ENCODE peak calls at places on chromosomes 4 and X, in seven cellular contexts. J is AG04450, A is activated B cell treated with CpG ODN at 0.5 μM for 24 hours, G is GM12865, U is neural crest cell, N is nephron progenitor cell, M is Calu3. R is an unnamed sample.

GRCh38 chr4:185441479-185441878 is 15.7 kb upstream of the UFSP2 start:
- DNase-seq in J (no peak), M (no peak), N (no peak), G (no peak), U (no peak), A (no peak), R (no peak)

GRCh38 chr4:51831133-51831532 is 11.8 kb upstream of the DCUN1D4 start:
- DNase-seq in G (peak), A (peak), M (peak), U (peak), J (no peak), N (peak), R (peak)

GRCh38 chr4:173370130-173370476 is 651 bp upstream of the SAP30 start:
- DNase-seq in N (peak), J (no peak), U (no peak), M (no peak), A (no peak), G (peak), R (no peak)

GRCh38 chrX:14496674-14497073 is 32.7 kb upstream of the GLRA2 start:
- DNase-seq in J (no peak), A (no peak), G (peak), U (no peak), M (no peak), N (no peak), R (no peak)

GRCh38 chr4:89737888-89738287 is 99.1 kb downstream of the SNCA start:
- DNase-seq in J (no peak), N (no peak), G (no peak), M (no peak), U (no peak), A (no peak), R (no peak)

GRCh38 chr4:73508651-73509050 is 27.1 kb downstream of the AFM start:
- DNase-seq in G (no peak), N (no peak), J (no peak), U (no peak), A (no peak), M (no peak), R (no peak)

GRCh38 chr4:38567448-38567847 is 96.6 kb upstream of the KLF3 start:
- DNase-seq in U (no peak), N (no peak), G (no peak), J (no peak), A (no peak), M (no peak), R (no peak)

GRCh38 chrX:148691456-148691855 is 191.0 kb downstream of the AFF2 start:
- DNase-seq in G (no peak), M (no peak), A (no peak), N (no peak), J (no peak), U (no peak), R (no peak)

GRCh38 chr4:1870328-1870577 is 940 bp upstream of the NSD2 start:
- DNase-seq in U (peak), J (no peak), N (peak), A (no peak), M (peak), G (peak), R (peak)

GRCh38 chrX:2351999-2352995 is 148.5 kb downstream of the DHRSX start:
- DNase-seq in N (no peak), G (no peak), U (no peak), J (peak), A (no peak), M (no peak), R (no peak)

DNA sequence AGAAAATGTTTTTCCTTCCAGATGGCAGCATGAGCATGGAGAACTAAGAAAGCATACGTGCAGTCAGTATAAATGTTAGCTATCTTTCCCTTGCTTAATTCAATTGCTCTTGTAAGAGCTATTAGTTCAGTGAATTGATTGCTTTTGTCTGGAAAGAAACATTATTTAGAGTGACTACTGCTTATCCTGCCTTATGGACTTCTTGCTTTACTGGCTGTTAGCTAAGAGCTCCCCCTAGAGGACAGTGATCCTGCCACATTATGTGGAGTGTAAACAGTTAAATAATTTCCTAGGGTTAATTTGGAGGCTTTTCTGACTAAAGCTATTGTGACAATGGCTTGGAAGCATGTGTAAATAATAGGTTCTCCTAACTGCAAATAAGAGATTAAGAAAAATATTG is 1402.4 kb downstream of the FAM133A start:
- DNase-seq in U (peak), M (no peak), G (peak), N (peak), A (no peak), J (no peak), R (no peak)
- TF ChIP-seq CTCF in U (peak), M (no peak), G (peak), N (peak), A (no peak), J (peak), R (no peak)

GRCh38 chr4:55824865-55825264 is 5.3 kb downstream of the EXOC1L start:
- DNase-seq in N (no peak), J (no peak), M (no peak), A (no peak), U (no peak), G (no peak), R (no peak)
- TF ChIP-seq CTCF in N (no peak), J (no peak), M (no peak), A (no peak), U (no peak), G (no peak), R (no peak)

GRCh38 chr4:77434299-77435092 is 171.1 kb upstream of the CXCL13 start:
- DNase-seq in G (no peak), J (no peak), A (no peak), U (no peak), M (no peak), N (no peak), R (no peak)

GRCh38 chr4:77432702-77433101 is 172.9 kb upstream of the CXCL13 start:
- DNase-seq in A (no peak), N (no peak), G (peak), U (no peak), M (no peak), J (no peak), R (no peak)

GRCh38 chr4:77433102-77433733 is 172.4 kb upstream of the CXCL13 start:
- DNase-seq in J (no peak), U (no peak), A (no peak), G (peak), M (peak), N (peak), R (no peak)

DNA sequence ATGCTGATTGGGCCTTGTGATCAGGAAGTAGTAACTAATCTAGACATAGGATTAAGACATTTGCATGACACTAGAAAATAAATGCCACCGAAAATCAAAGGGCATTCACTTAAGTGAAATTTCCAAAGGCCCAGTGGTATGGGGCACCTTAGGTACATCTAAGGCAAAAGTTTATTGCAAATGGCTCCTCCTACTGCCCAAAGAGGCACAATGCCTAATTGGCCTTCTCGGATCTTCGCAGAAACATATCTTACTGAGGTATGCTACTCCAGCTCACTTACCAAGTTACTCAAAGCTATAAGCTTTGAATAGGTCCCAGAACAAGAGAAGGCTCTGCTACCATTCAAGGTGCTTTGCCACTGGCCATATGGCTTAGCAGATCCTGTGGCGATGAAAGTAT is 174.8 kb upstream of the CXCL13 start:
- DNase-seq in U (no peak), N (no peak), M (no peak), J (no peak), A (no peak), G (no peak), R (no peak)
- TF ChIP-seq CTCF in U (peak), N (no peak), M (no peak), J (no peak), A (no peak), G (no peak), R (no peak)

DNA sequence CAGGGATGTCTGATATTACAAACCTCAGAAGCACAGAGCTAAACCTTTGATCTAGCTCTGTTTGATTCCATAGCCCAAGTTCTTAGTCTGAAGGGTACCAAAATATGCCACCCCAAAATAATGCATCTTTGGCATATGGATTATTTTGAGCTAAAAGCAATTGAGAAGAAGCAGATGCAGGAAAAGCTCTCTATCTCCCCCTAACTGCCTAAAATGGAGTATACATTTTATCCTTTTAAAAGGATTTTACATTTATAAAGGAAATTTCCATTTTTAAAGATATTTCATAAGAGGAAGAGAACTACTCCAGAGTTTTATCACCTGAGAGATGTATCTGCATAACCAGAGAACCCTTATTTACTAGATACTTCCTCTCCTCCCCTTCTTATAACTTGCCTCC is 158.7 kb downstream of the ZNF674 start:
- DNase-seq in U (no peak), G (no peak), M (no peak), A (no peak), N (no peak), J (no peak), R (no peak)
- TF ChIP-seq CTCF in U (peak), G (peak), M (peak), A (no peak), N (no peak), J (peak), R (no peak)

GRCh38 chr4:139282375-139283075 is 2.5 kb upstream of the MGARP start:
- DNase-seq in U (no peak), M (no peak), J (no peak), N (no peak), G (no peak), A (no peak), R (no peak)

GRCh38 chr4:139278956-139279722 is 886 bp downstream of the MGARP start:
- DNase-seq in U (no peak), N (peak), J (no peak), A (no peak), G (no peak), M (peak), R (no peak)

GRCh38 chr4:139278450-139278849 is 1.6 kb downstream of the MGARP start:
- DNase-seq in G (no peak), U (no peak), J (no peak), A (no peak), N (no peak), M (no peak), R (no peak)

GRCh38 chr4:139279723-139280620 is at the start of gene MGARP:
- DNase-seq in U (peak), G (peak), A (peak), M (peak), N (peak), J (no peak), R (no peak)

GRCh38 chr4:139281212-139281611 is 1.2 kb upstream of the MGARP start:
- DNase-seq in G (no peak), A (no peak), M (peak), U (no peak), J (no peak), N (no peak), R (no peak)
- TF ChIP-seq CTCF in G (no peak), A (no peak), M (no peak), U (peak), J (peak), N (peak), R (no peak)

GRCh38 chr4:165013691-165014090 is 18.1 kb upstream of the TRIM60 start:
- DNase-seq in A (no peak), U (no peak), N (no peak), G (no peak), J (no peak), M (no peak), R (no peak)
- TF ChIP-seq CTCF in A (no peak), U (no peak), N (no peak), G (no peak), J (no peak), M (no peak), R (no peak)

DNA sequence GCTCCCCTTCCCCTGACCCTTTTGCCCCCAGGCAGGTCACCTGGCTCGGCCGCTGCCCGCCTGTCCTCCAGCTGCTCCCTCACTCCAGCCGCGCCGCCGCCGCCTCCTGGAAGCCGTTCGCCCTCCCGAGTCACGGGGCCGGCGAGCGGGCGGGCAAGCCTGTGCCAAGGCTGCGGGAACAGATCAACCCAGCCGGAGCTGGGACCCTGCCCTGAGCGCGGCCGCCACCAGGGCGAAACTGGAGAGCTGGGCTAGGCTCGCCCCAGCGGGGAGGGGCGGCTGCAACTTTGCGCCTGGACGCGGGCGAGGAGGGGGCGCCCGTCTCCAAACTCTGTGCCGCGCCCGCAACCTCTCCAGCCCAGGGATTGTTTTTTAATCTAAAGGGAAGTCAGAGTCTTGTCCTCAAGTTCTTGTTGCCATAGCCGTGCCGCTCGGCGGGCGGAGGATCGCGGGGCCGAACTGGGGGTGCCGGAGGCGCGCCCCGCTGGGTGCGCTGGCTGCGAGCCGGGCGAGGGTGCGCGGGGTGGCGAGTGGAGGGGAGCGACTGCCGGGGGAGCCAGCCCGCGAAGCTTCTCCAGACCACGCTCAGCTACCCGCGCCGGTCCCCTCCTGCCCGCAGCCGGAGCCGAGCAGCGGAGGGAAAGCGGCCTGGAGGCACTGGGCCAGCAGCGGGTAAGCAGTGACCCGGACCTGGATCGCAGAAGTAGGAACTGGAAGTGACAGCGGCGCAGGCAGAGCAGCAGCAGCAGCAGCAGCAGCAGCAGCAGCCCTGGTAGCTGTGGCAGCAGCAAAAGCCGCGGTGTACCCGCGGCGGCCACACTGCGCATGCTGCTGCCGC is 13.4 kb downstream of the ARHGEF6 start:
- DNase-seq in J (no peak), G (peak), U (peak), A (peak), M (peak), N (peak), R (peak)
- TF ChIP-seq CTCF in J (no peak), G (no peak), U (peak), A (no peak), M (peak), N (no peak), R (no peak)